ENCODE peak calls at places on chromosomes 11 and 22, in five cellular contexts. B, T, M, C and U are unnamed samples.

GRCh38 chr22:49101225-49101624 is 726.4 kb downstream of the BRD1 start:
- DNase-seq in B (no peak), T (no peak), M (no peak), C (no peak), U (no peak)

GRCh38 chr11:46183819-46184218 is 62.6 kb upstream of the PHF21A start:
- DNase-seq in B (peak), T (no peak), M (no peak), C (peak), U (peak)

GRCh38 chr11:62461740-62462522 is 43.1 kb downstream of the SCGB1A1 start:
- DNase-seq in B (peak), T (no peak), M (no peak), C (peak), U (peak)

GRCh38 chr11:119206512-119207299 is 567 bp downstream of the CBL start:
- DNase-seq in B (peak), T (no peak), M (no peak), C (no peak), U (peak)

GRCh38 chr11:117010808-117011540 is 87.3 kb downstream of the SIK3 start:
- DNase-seq in B (peak), T (peak), M (no peak), C (peak), U (peak)

GRCh38 chr11:69915151-69915500 is 95.9 kb upstream of the FGF3 start:
- DNase-seq in B (peak), T (no peak), M (no peak), C (peak), U (no peak)

GRCh38 chr11:69518081-69518950 is 36.9 kb downstream of the LINC01488 start:
- DNase-seq in B (peak), T (no peak), M (no peak), C (peak), U (peak)

GRCh38 chr11:133176748-133177147 is 355.6 kb downstream of the OPCML start:
- DNase-seq in B (no peak), T (no peak), M (no peak), C (no peak), U (no peak)

GRCh38 chr11:46373787-46374740 is 7.4 kb upstream of the MDK start:
- DNase-seq in B (no peak), T (no peak), M (peak), C (no peak), U (no peak)

GRCh38 chr11:104075716-104076115 is 39.3 kb downstream of the DDI1 start:
- DNase-seq in B (no peak), T (no peak), M (no peak), C (no peak), U (no peak)

GRCh38 chr11:117748771-117749540 is 48.1 kb downstream of the DSCAML1 start:
- DNase-seq in B (no peak), T (no peak), M (no peak), C (no peak), U (no peak)

GRCh38 chr11:82523141-82523540 is 210.5 kb downstream of the FAM181B start:
- DNase-seq in B (no peak), T (no peak), M (no peak), C (no peak), U (no peak)

GRCh38 chr11:34274712-34275398 is 83.0 kb downstream of the ABTB2 start:
- DNase-seq in B (peak), T (no peak), M (peak), C (peak), U (peak)

GRCh38 chr11:11813288-11813962 is 28.3 kb upstream of the USP47 start:
- DNase-seq in B (peak), T (peak), M (no peak), C (peak), U (peak)

GRCh38 chr11:44618561-44619425 is 53.3 kb downstream of the CD82 start:
- DNase-seq in B (no peak), T (no peak), M (no peak), C (no peak), U (no peak)

DNA sequence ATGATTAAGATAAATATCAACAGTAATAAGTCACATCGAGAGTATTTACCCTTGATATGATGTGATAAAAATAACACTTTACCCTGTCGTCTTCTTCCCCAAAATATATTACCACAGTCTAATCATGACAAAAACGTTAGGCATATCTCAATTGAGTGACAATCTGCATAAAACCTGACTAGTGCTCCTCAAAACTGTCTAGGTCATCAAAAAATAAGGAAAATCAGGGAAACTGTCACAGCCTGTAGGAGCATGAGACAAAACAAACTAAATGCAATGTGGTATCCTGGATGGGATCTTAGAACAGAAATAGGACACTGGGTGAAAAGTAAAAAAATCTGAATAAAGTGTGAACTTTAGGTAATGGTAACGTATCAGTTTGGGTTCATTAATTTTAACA is 19.4 kb upstream of the ANO5 start:
- DNase-seq in B (no peak), T (no peak), M (no peak), C (no peak), U (no peak)
- H3K4me3 ChIP-seq in B (no peak), T (no peak), M (no peak), C (no peak), U (no peak)

DNA sequence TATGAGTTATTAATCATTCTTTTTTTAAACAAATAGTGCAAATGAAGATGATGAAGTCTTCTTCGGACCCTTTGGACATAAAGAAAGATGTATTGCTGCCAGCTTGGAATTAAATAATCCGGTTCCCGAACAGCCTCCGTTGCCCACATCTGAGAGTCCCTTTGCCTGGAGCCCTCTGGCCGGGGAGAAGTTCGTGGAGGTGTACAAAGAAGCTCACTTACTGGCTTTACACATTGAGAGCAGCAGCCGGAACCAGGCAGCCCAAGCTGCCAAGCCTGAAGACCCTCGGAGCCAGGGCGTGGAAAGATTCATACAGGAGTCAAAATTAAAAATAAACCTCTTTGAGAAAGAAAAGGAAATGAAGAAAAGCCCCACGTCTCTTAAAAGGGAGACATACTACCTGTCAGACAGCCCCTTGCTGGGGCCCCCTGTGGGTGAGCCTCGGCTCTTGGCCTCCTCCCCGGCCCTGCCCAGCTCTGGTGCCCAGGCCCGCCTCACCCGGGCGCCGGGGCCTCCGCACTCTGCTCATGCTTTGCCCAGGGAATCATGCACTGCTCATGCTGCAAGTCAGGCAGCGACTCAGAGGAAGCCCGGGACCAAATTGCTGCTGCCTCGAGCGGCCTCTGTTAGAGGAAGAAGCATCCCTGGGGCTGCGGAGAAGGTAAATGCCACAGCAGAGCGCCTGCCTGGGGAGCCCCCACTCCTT is 11.8 kb downstream of the GTSE1 start:
- DNase-seq in B (no peak), T (no peak), M (peak), C (no peak), U (no peak)
- TF ChIP-seq CTCF in B (no peak), T (no peak), M (no peak), C (no peak), U (no peak)

GRCh38 chr11:67409261-67409666 is 5.4 kb downstream of the TBC1D10C start:
- DNase-seq in B (no peak), T (no peak), M (peak), C (no peak), U (no peak)

GRCh38 chr11:67409781-67410368 is 5.6 kb upstream of the CARNS1 start:
- DNase-seq in B (no peak), T (no peak), M (no peak), C (no peak), U (no peak)

GRCh38 chr11:67406969-67407699 is 3.3 kb downstream of the TBC1D10C start:
- DNase-seq in B (no peak), T (no peak), M (no peak), C (no peak), U (no peak)

GRCh38 chr11:67407700-67408163 is 3.8 kb downstream of the TBC1D10C start:
- DNase-seq in B (no peak), T (no peak), M (no peak), C (no peak), U (no peak)

DNA sequence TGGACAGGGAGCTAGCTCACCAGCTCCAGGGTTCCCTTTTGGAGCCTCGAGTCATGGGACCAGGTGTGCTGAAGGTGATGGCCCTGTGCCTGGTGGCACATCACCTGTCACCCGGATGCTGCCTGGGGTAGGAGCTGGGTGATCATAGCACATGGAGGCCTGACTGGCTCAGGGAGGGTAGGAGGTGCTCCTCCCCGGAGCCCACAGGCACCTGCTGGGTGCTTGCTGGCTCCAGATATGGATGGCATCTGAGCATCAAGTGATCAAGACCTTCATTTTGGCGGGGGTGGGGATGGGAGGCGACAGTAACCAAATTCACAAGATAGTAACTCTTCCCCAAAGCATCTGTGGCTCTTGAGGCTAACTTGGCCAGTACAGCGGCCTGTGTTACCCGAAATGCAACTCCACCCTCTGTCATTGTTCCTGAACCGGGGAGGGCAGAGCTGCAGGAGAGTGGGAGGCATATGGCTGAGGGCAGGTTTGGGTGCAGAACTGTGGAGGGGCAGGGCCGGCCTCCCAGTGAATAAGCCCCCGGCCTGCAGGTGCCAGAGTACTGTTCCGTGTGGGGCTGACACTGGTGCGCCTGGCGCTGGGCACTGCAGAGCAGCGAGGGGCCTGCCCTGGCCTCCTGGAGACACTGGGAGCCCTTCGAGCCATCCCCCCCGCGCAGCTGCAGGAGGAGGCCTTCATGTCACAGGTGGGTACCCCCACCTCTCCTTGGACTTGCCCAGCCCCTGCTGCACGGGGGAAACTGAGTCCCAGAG is 4.7 kb downstream of the TBC1D10C start:
- DNase-seq in B (no peak), T (no peak), M (no peak), C (no peak), U (no peak)
- H3K4me3 ChIP-seq in B (no peak), T (no peak), M (no peak), C (no peak), U (no peak)

DNA sequence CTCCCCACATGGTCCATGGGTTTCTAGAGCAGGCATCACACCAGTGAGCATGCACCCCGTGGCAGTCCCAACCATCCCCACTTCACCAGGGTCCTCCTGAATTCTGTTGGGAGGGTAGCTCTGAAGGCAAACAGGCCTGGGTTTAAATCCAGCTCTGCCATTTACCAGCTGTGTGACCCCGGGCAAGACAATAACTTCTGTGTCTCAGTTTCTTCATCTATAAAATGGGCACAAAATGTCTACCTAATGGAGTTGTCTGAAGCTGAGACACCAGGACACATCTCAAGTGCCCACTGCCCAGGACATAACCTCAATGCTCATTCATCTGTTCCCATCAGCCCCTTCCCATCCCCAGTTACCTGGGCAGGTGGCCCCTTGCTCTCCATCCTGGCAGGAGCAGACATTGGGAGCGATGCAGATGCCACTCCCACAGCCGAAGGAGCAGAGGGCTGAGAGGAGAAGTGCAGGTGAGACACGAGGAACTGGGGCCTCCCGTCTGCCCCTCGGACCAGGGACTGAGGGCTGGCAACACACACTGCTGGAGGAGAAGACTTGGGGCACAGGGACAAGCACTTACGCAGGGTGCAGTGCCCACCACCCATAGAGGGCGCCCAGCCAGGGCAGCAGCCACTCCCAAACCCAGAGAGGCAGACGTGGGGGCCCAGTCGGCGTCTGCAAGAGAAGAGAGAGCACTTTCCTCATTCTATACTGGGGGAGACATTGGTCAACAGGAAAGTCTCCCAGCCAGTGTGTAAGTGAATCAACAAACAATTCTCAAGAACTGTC is 4.0 kb downstream of the VWCE start:
- DNase-seq in B (no peak), T (no peak), M (no peak), C (no peak), U (no peak)
- TF ChIP-seq CTCF in B (peak), T (no peak), M (no peak), C (no peak), U (peak)

DNA sequence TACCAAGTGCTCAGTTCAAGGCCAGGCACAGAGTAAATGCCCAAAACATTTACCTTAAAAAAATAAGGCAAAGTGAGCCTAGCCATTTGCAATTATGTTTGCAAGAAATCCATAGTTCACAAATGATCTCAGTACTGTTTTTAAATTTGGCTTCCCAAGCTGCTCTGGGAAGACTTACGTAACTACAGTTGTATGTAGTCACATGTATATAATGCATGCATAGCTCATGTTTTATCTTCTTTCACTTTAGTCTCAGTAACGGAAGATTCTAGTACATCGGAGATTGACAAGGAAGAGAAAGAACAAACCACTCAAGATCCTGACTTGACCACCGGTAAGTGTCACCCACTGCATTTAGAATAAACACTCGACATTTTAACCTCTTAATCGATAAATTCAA is 18.2 kb upstream of the JHY start:
- DNase-seq in B (no peak), T (no peak), M (no peak), C (no peak), U (no peak)
- H3K4me3 ChIP-seq in B (no peak), T (no peak), M (no peak), C (no peak), U (no peak)